ENCODE peak calls at places on chromosomes 6 and 20, in eight cellular contexts. E is OCI-LY7, F is IMR-90, T is fibroblast of lung, K is AG09309, N is progenitor cell of endocrine pancreas, I is dorsolateral prefrontal cortex, S is neural crest cell. Y is an unnamed sample.

GRCh38 chr6:105317607-105318533 is 85.0 kb downstream of the PREP start:
- DNase-seq in E (peak; percentile 22), F (no peak), T (no peak), I (no peak), N (no peak), K (no peak), S (no peak), Y (no peak)

GRCh38 chr6:43301081-43301870 is 3.2 kb downstream of the SLC22A7 start:
- DNase-seq in E (no peak), N (no peak), K (no peak), T (no peak), S (no peak), F (no peak), I (no peak), Y (no peak)

GRCh38 chr20:23514848-23515247 is 23.9 kb downstream of the CST8 start:
- DNase-seq in N (no peak), S (no peak), K (no peak), E (no peak), T (no peak), F (no peak), I (no peak), Y (no peak)

GRCh38 chr6:93992976-93993375 is 573.6 kb upstream of the EPHA7 start:
- DNase-seq in K (no peak), S (no peak), E (no peak), T (peak; percentile 0), N (no peak), F (no peak), I (no peak), Y (no peak)

GRCh38 chr6:137791281-137792159 is 75.5 kb upstream of the TNFAIP3 start:
- DNase-seq in E (no peak), N (no peak), S (no peak), I (no peak), K (no peak), T (no peak), F (no peak), Y (no peak)

GRCh38 chr20:50533061-50533460 is 22.9 kb downstream of the PTPN1 start:
- DNase-seq in N (no peak), F (peak; percentile 81), T (no peak), S (no peak), E (no peak), K (no peak), I (no peak), Y (no peak)

GRCh38 chr6:123393333-123393732 is 243.4 kb downstream of the TRDN start:
- DNase-seq in I (no peak), S (no peak), E (peak; percentile 2), N (no peak), T (peak; percentile 1), K (no peak), F (no peak), Y (no peak)

GRCh38 chr6:169643521-169643920 is 58.3 kb downstream of the WDR27 start:
- DNase-seq in K (no peak), N (no peak), E (no peak), S (no peak), T (no peak), F (no peak), I (no peak), Y (no peak)

GRCh38 chr20:18164356-18164755 is 26.7 kb downstream of the KAT14 start:
- DNase-seq in E (no peak), T (peak; percentile 50), S (no peak), K (peak; percentile 10), F (peak; percentile 56), N (no peak), I (no peak), Y (no peak)

GRCh38 chr6:168088161-168089106 is 9.4 kb upstream of the FRMD1 start:
- DNase-seq in N (no peak), E (no peak), T (peak; percentile 59), K (no peak), S (peak; percentile 36), F (peak; percentile 74), I (no peak), Y (no peak)

GRCh38 chr6:56649053-56649769 is 6.5 kb upstream of the DST start:
- DNase-seq in S (no peak), N (no peak), E (no peak), K (no peak), T (peak; percentile 26), F (no peak), I (no peak), Y (no peak)

GRCh38 chr20:15927893-15928650 is 645.2 kb downstream of the KIF16B start:
- DNase-seq in N (no peak), F (no peak), T (no peak), K (no peak), S (no peak), E (no peak), I (no peak), Y (no peak)

GRCh38 chr20:8932192-8933150 is 136.4 kb upstream of the PLCB4 start:
- DNase-seq in S (no peak), K (peak; percentile 90), E (no peak), T (peak; percentile 69), N (no peak), F (peak; percentile 67), I (no peak), Y (no peak)

GRCh38 chr20:38223743-38224100 is 36.8 kb downstream of the KIAA1755 start:
- DNase-seq in F (no peak), K (no peak), T (no peak), E (no peak), S (no peak), N (no peak), I (no peak), Y (no peak)

GRCh38 chr20:38221041-38221589 is 39.4 kb downstream of the KIAA1755 start:
- DNase-seq in E (peak; percentile 62), S (peak; percentile 96), K (no peak), I (peak; percentile 75), F (peak; percentile 52), N (peak; percentile 87), T (peak; percentile 39), Y (peak; percentile 87)

GRCh38 chr20:38224534-38224933 is 36.0 kb downstream of the KIAA1755 start:
- DNase-seq in S (no peak), N (no peak), K (no peak), I (no peak), F (no peak), E (no peak), T (no peak), Y (no peak)

GRCh38 chr20:38222231-38222922 is 38.2 kb downstream of the KIAA1755 start:
- DNase-seq in S (peak; percentile 85), F (peak; percentile 48), K (no peak), E (peak; percentile 37), I (peak; percentile 69), N (peak; percentile 63), T (peak; percentile 26), Y (peak; percentile 80)

GRCh38 chr20:38222923-38223742 is 37.4 kb downstream of the KIAA1755 start:
- DNase-seq in N (no peak), F (no peak), S (no peak), K (no peak), I (no peak), E (no peak), T (no peak), Y (no peak)
- TF ChIP-seq CTCF in N (no peak), F (no peak), S (peak; percentile 34), K (no peak), I (no peak), E (peak; percentile 55), T (no peak), Y (no peak)

GRCh38 chr20:13772529-13772928 is 12.2 kb downstream of the ESF1 start:
- DNase-seq in E (no peak), K (no peak), I (no peak), F (peak; percentile 36), T (no peak), S (no peak), N (no peak), Y (no peak)

GRCh38 chr20:13777171-13777601 is 7.5 kb downstream of the ESF1 start:
- DNase-seq in F (peak; percentile 59), E (no peak), N (no peak), S (no peak), I (no peak), T (peak; percentile 39), K (no peak), Y (no peak)

GRCh38 chr20:13775867-13776266 is 8.9 kb downstream of the ESF1 start:
- DNase-seq in T (no peak), S (no peak), I (no peak), E (no peak), N (no peak), K (no peak), F (no peak), Y (no peak)

GRCh38 chr20:13770141-13770540 is 14.6 kb downstream of the ESF1 start:
- DNase-seq in F (no peak), E (no peak), K (no peak), I (no peak), T (no peak), S (no peak), N (no peak), Y (no peak)

DNA sequence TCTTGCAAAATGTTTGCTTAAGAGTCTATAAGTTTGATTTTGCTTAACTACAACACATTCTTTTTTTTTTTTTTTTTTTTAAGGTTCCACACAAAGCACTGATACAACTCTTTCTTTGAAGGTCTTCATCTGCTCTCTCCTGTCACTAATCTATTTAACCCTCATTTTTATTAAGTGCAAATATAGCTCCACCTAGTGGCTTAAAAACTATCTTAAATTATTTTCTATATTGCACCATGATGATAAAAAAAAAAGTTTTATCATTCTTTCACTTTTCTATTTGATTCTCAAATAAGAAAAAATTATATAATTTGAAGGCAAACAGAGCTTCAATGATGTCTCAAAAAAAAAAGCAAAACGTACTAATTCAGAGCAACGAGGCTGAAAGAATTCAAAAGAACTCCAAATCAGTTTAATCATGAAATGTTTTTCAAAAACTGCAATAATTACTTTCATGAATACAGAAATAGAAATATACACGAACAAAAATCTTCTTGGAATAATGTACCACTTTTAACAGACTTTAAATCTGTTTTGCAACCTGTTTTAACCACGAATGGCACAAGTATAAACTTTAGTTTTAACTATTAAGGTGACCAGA is 12.8 kb downstream of the ESF1 start:
- DNase-seq in K (no peak), N (no peak), I (no peak), S (no peak), F (peak; percentile 27), E (peak; percentile 56), T (peak; percentile 15), Y (peak; percentile 32)
- TF ChIP-seq CTCF in K (peak; percentile 28), N (peak; percentile 69), I (peak; percentile 52), S (peak; percentile 70), F (peak; percentile 51), E (peak; percentile 86), T (peak; percentile 19), Y (no peak)

GRCh38 chr6:13275435-13275989 is 52.8 kb downstream of the TBC1D7 start:
- DNase-seq in S (no peak), E (no peak), F (no peak), K (no peak), T (no peak), I (no peak), N (no peak), Y (no peak)
- TF ChIP-seq CTCF in S (no peak), E (peak; percentile 22), F (no peak), K (no peak), T (no peak), I (no peak), N (no peak), Y (no peak)

DNA sequence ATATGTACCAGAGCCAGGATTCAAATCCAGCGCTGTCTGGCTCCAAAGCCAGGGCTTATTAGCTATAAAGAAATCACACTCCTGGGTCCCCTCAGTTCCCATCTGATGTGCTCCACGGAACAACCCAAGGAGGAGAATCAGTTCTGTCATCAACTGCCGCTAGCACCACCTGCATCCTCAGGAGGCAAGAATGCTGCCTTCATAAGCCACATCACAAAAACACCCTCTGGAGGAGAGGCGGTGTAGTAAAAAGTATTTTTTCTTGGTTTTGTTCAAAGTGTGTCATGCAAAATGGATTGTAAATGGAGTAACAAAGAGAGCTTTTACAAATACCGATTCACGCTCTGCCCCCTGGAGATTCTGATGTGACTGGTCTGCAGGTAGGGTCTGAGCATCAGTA is 57.1 kb downstream of the TNFRSF21 start:
- DNase-seq in I (no peak), E (peak; percentile 75), T (no peak), K (no peak), S (no peak), F (no peak), N (no peak), Y (no peak)
- TF ChIP-seq CTCF in I (no peak), E (peak; percentile 63), T (no peak), K (no peak), S (no peak), F (no peak), N (no peak), Y (no peak)